ENCODE peak calls at places on chromosomes 16 and 17, in eight cellular contexts. A is HCT116, I is H1, H is WTC11, E is A549, U is GM12878, P is K562, F is SK-N-SH. Y is an unnamed sample.

GRCh38 chr17:82686366-82687324 is 11.9 kb downstream of the RAB40B start:
- DNase-seq in A (no peak), I (no peak), H (no peak), E (no peak), U (no peak), P (no peak), F (no peak), Y (no peak)

GRCh38 chr17:78517421-78517820 is 59.8 kb downstream of the DNAH17 start:
- DNase-seq in A (no peak), I (no peak), H (no peak), E (no peak), U (no peak), P (no peak), F (peak), Y (no peak)

GRCh38 chr17:3667366-3668278 is 756 bp downstream of the TAX1BP3 start:
- DNase-seq in A (no peak), I (no peak), H (peak), E (peak), U (no peak), P (peak), F (peak), Y (peak)

GRCh38 chr17:61410555-61411089 is 11.0 kb downstream of the TBX2 start:
- DNase-seq in A (no peak), I (no peak), H (peak), E (peak), U (no peak), P (no peak), F (peak), Y (peak)

GRCh38 chr17:75130632-75131277 is 787 bp downstream of the NT5C start:
- DNase-seq in A (peak), I (no peak), H (peak), E (peak), U (no peak), P (peak), F (peak), Y (peak)

GRCh38 chr17:34567665-34568064 is 11.7 kb upstream of the TMEM132E start:
- DNase-seq in A (no peak), I (no peak), H (no peak), E (no peak), U (no peak), P (no peak), F (no peak), Y (no peak)

GRCh38 chr17:47423406-47424295 is 99.9 kb downstream of the EFCAB13 start:
- DNase-seq in A (no peak), I (peak), H (peak), E (peak), U (no peak), P (no peak), F (peak), Y (no peak)

GRCh38 chr17:17768415-17769088 is 68.2 kb downstream of the SREBF1 start:
- DNase-seq in A (no peak), I (no peak), H (no peak), E (no peak), U (no peak), P (no peak), F (peak), Y (no peak)

GRCh38 chr17:38339891-38340290 is 3.9 kb downstream of the GPR179 start:
- DNase-seq in A (no peak), I (no peak), H (no peak), E (no peak), U (no peak), P (no peak), F (no peak), Y (no peak)

GRCh38 chr17:64129765-64130558 is at the start of gene ERN1:
- DNase-seq in A (peak), I (peak), H (peak), E (peak), U (peak), P (peak), F (peak), Y (peak)

GRCh38 chr16:85452364-85453178 is 160.6 kb upstream of the GSE1 start:
- DNase-seq in A (no peak), I (no peak), H (no peak), E (no peak), U (no peak), P (no peak), F (no peak), Y (no peak)

GRCh38 chr17:34763727-34764665 is 184.6 kb downstream of the TMEM132E start:
- DNase-seq in A (no peak), I (no peak), H (no peak), E (no peak), U (no peak), P (no peak), F (no peak), Y (no peak)

GRCh38 chr16:11547517-11547916 is 39.2 kb downstream of the LITAF start:
- DNase-seq in A (no peak), I (no peak), H (no peak), E (no peak), U (no peak), P (no peak), F (no peak), Y (no peak)

GRCh38 chr17:55005520-55005919 is 37.0 kb downstream of the STXBP4 start:
- DNase-seq in A (peak), I (no peak), H (peak), E (peak), U (no peak), P (peak), F (peak), Y (peak)

GRCh38 chr16:87060026-87060986 is 256.9 kb downstream of the C16orf95 start:
- DNase-seq in A (no peak), I (no peak), H (no peak), E (peak), U (no peak), P (peak), F (no peak), Y (peak)
- TF ChIP-seq CTCF in A (no peak), I (peak), H (no peak), E (no peak), U (no peak), P (peak), F (peak), Y (peak)

GRCh38 chr16:75251280-75252048 is at the start of gene BCAR1:
- DNase-seq in A (no peak), I (peak), H (peak), E (peak), U (no peak), P (peak), F (peak), Y (peak)
- TF ChIP-seq MAX in A (no peak), I (no peak), H (no peak), E (peak), U (no peak), P (no peak), F (no peak), Y (no peak)

GRCh38 chr16:17275989-17276530 is 194.7 kb downstream of the XYLT1 start:
- DNase-seq in A (no peak), I (no peak), H (no peak), E (no peak), U (no peak), P (no peak), F (no peak), Y (no peak)

GRCh38 chr16:17278988-17279387 is 191.8 kb downstream of the XYLT1 start:
- DNase-seq in A (no peak), I (no peak), H (no peak), E (no peak), U (no peak), P (no peak), F (no peak), Y (no peak)

GRCh38 chr16:17276610-17277009 is 194.2 kb downstream of the XYLT1 start:
- DNase-seq in A (no peak), I (no peak), H (no peak), E (no peak), U (no peak), P (no peak), F (no peak), Y (no peak)

GRCh38 chr16:17275076-17275732 is 195.6 kb downstream of the XYLT1 start:
- DNase-seq in A (peak), I (no peak), H (no peak), E (peak), U (no peak), P (no peak), F (no peak), Y (no peak)

GRCh38 chr16:17277981-17278381 is 192.8 kb downstream of the XYLT1 start:
- DNase-seq in A (peak), I (no peak), H (peak), E (peak), U (no peak), P (peak), F (no peak), Y (no peak)
- TF ChIP-seq CTCF in A (peak), I (peak), H (no peak), E (peak), U (peak), P (peak), F (no peak), Y (no peak)

GRCh38 chr17:2179615-2180295 is 123.8 kb downstream of the SMG6 start:
- DNase-seq in A (no peak), I (no peak), H (no peak), E (no peak), U (no peak), P (no peak), F (peak), Y (no peak)
- TF ChIP-seq MAX in A (no peak), I (no peak), H (no peak), E (no peak), U (no peak), P (no peak), F (peak), Y (no peak)

GRCh38 chr16:35188288-35189155 is 1729.1 kb downstream of the TP53TG3F start:
- DNase-seq in A (no peak), I (no peak), H (no peak), E (peak), U (no peak), P (peak), F (peak), Y (peak)
- TF ChIP-seq CTCF in A (no peak), I (peak), H (no peak), E (no peak), U (no peak), P (peak), F (peak), Y (peak)

DNA sequence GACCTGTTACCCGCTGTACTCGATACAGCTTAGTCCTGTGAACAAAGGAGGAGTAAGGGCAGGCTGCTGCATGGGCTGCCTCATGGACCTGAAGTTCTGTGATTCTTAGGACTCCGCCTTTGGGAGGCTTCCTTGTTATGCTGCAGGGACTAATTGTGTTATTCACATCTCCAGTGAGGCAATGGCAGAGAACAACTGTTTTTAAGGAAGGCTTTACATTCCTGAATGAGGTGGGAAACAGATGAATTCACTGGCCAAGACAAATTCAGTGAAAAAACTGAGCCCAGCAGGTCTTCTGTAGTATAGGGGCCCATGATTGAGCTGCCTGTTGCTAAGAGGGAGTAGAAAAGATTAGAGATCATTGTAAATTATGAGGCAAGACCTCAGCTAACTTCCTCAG is 26.2 kb downstream of the ADORA2B start:
- DNase-seq in A (no peak), I (no peak), H (no peak), E (no peak), U (no peak), P (no peak), F (no peak), Y (peak)
- TF ChIP-seq MAX in A (no peak), I (no peak), H (no peak), E (no peak), U (no peak), P (no peak), F (no peak), Y (no peak)